ENCODE peak calls at places on chromosomes 5 and 9, in nine cellular contexts. X is T1000, Z is ureter, V is ELF-1, Q is PC-3, W is amniotic epithelial cell, B is heart left ventricle, E is GM12891, C is transverse colon. M is an unnamed sample.

GRCh38 chr5:120684749-120685415 is 220.8 kb downstream of the PRR16 start:
- DNase-seq in E (no peak), Q (no peak), W (no peak), X (no peak), B (no peak), C (no peak), Z (no peak), V (peak), M (no peak)

GRCh38 chr9:38079410-38080105 is 10.5 kb upstream of the SHB start:
- DNase-seq in X (no peak), E (no peak), Z (peak), Q (no peak), B (no peak), C (peak), V (no peak), W (peak), M (peak)

GRCh38 chr5:134100283-134101011 is 14.0 kb upstream of the TCF7 start:
- DNase-seq in Z (no peak), Q (peak), W (peak), X (no peak), B (no peak), C (peak), V (peak), E (peak), M (no peak)

GRCh38 chr5:16930487-16930886 is 5.6 kb downstream of the MYO10 start:
- DNase-seq in X (no peak), Z (no peak), C (no peak), Q (no peak), V (peak), B (no peak), E (no peak), W (no peak), M (no peak)

GRCh38 chr9:136545065-136545965 is 533 bp downstream of the NOTCH1 start:
- DNase-seq in C (no peak), Z (peak), B (no peak), Q (no peak), E (peak), X (no peak), V (no peak), W (peak), M (no peak)

GRCh38 chr9:33852216-33852826 is 35.4 kb downstream of the UBE2R2 start:
- DNase-seq in X (no peak), W (peak), C (peak), E (no peak), B (no peak), Z (peak), V (peak), Q (peak), M (no peak)

GRCh38 chr5:91556-92263 is at the start of gene PLEKHG4B:
- DNase-seq in X (no peak), E (no peak), B (peak), V (peak), Q (no peak), C (no peak), Z (peak), W (no peak), M (peak)

GRCh38 chr5:37323607-37324006 is 47.3 kb downstream of the NUP155 start:
- DNase-seq in B (no peak), X (no peak), C (no peak), V (no peak), Q (no peak), W (peak), Z (no peak), E (no peak), M (no peak)

GRCh38 chr9:89759563-89759962 is 154.8 kb downstream of the GADD45G start:
- DNase-seq in W (no peak), V (peak), C (no peak), Z (no peak), Q (peak), E (no peak), B (no peak), X (no peak), M (no peak)

GRCh38 chr9:108865037-108865436 is 3.0 kb downstream of the ACTL7A start:
- DNase-seq in Z (no peak), V (no peak), Q (no peak), W (no peak), C (no peak), E (no peak), B (no peak), X (no peak), M (no peak)

GRCh38 chr5:171344936-171345608 is 36.0 kb downstream of the TLX3 start:
- DNase-seq in Q (no peak), V (no peak), W (no peak), C (no peak), E (no peak), B (no peak), X (no peak), Z (no peak), M (no peak)

GRCh38 chr9:115250646-115251045 is 132.7 kb upstream of the TNC start:
- DNase-seq in Q (peak), V (no peak), E (no peak), W (peak), C (no peak), B (no peak), Z (no peak), X (peak), M (no peak)

GRCh38 chr9:130770679-130771442 is 64.2 kb upstream of the ABL1 start:
- DNase-seq in Z (no peak), C (no peak), Q (peak), E (no peak), X (no peak), W (peak), V (no peak), B (no peak), M (no peak)

GRCh38 chr9:27726244-27727141 is 153.2 kb upstream of the C9orf72 start:
- DNase-seq in Z (peak), E (no peak), C (peak), X (peak), B (no peak), V (peak), W (peak), Q (peak), M (peak)